ENCODE peak calls at places on chromosomes 3 and 15, in five cellular contexts. F is psoas muscle, L is HepG2, I is cardiac fibroblast, J is cardiac muscle cell. B is an unnamed sample.

GRCh38 chr3:37542772-37543449 is 318.8 kb upstream of the CTDSPL start:
- DNase-seq in J (no peak), F (no peak), L (no peak), I (no peak), B (no peak)

GRCh38 chr3:177465243-177465642 is 268.0 kb upstream of the TBL1XR1 start:
- DNase-seq in J (no peak), L (no peak), F (peak), I (no peak), B (no peak)

GRCh38 chr3:137763594-137763938 is 549 bp upstream of the SOX14 start:
- DNase-seq in F (no peak), I (no peak), J (no peak), L (no peak), B (no peak)

GRCh38 chr3:123099331-123100191 is 32.7 kb downstream of the PDIA5 start:
- DNase-seq in F (no peak), L (no peak), I (no peak), J (no peak), B (no peak)

GRCh38 chr3:10753964-10754363 is 62.1 kb upstream of the SLC6A11 start:
- DNase-seq in F (peak), J (peak), L (peak), I (peak), B (no peak)

GRCh38 chr3:96755519-96755918 is 58.9 kb upstream of the EPHA6 start:
- DNase-seq in L (no peak), J (no peak), I (no peak), F (no peak), B (no peak)

GRCh38 chr3:127226451-127226850 is 33.5 kb downstream of the PRR23E start:
- DNase-seq in I (no peak), J (no peak), F (no peak), L (no peak), B (no peak)

GRCh38 chr3:166527325-166527724 is 690.1 kb upstream of the BCHE start:
- DNase-seq in I (no peak), J (no peak), F (no peak), L (no peak), B (no peak)

GRCh38 chr3:184085389-184085852 is 11.4 kb upstream of the HTR3E start:
- DNase-seq in F (no peak), I (peak), J (no peak), L (no peak), B (no peak)

GRCh38 chr3:164940737-164941136 is 137.6 kb downstream of the SI start:
- DNase-seq in I (no peak), F (no peak), J (no peak), L (no peak), B (no peak)

GRCh38 chr3:40980467-40980866 is 218.8 kb upstream of the CTNNB1 start:
- DNase-seq in J (no peak), I (no peak), F (no peak), L (no peak), B (no peak)

GRCh38 chr3:104519968-104520655 is 846.6 kb upstream of the ALCAM start:
- DNase-seq in F (no peak), J (no peak), I (peak), L (no peak), B (no peak)

GRCh38 chr3:52798978-52799476 is 4.4 kb downstream of the ITIH3 start:
- DNase-seq in L (peak), F (no peak), J (no peak), I (peak), B (no peak)

GRCh38 chr15:81133782-81134461 is at the start of gene CFAP161:
- DNase-seq in J (peak), L (peak), F (peak), I (peak), B (peak)

GRCh38 chr3:77815467-77815866 is 775.6 kb downstream of the ROBO2 start:
- DNase-seq in L (peak), J (peak), I (no peak), F (no peak), B (no peak)

GRCh38 chr15:36110659-36110993 is 468.8 kb upstream of the CDIN1 start:
- DNase-seq in I (no peak), L (no peak), J (no peak), F (no peak), B (no peak)

GRCh38 chr3:111081008-111081545 is 9.5 kb downstream of the NECTIN3 start:
- DNase-seq in F (no peak), J (no peak), I (peak), L (no peak), B (no peak)

DNA sequence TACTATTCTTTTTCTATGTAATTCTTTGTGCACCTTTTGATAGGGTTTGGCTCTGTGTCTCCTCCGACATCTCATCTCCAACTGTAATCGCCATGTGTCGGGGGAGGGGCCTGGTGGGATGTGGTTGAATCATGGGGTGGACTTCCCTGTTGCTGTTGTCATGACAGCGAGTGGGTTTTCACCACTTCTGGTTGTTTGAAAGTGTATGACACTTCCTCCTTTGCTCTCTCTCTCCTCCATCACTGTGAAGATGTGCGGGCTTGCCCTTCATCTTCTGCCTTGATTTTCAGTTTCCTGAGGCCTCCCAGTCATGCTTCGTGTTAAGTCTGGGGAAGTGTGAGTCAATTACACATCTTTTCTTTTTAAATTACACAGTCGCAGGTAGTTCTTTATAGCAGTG is 225.8 kb upstream of the DPPA4 start:
- DNase-seq in L (no peak), I (no peak), J (no peak), F (no peak), B (no peak)
- TF ChIP-seq CTCF in L (no peak), I (no peak), J (no peak), F (no peak), B (no peak)

GRCh38 chr3:22172964-22173363 is 422.0 kb upstream of the ZNF385D start:
- DNase-seq in F (no peak), I (no peak), L (no peak), J (no peak), B (no peak)

GRCh38 chr3:22176911-22177310 is 425.9 kb upstream of the ZNF385D start:
- DNase-seq in F (no peak), L (no peak), I (no peak), J (no peak), B (no peak)

GRCh38 chr3:22170370-22170769 is 419.4 kb upstream of the ZNF385D start:
- DNase-seq in J (no peak), I (no peak), F (no peak), L (no peak), B (no peak)

DNA sequence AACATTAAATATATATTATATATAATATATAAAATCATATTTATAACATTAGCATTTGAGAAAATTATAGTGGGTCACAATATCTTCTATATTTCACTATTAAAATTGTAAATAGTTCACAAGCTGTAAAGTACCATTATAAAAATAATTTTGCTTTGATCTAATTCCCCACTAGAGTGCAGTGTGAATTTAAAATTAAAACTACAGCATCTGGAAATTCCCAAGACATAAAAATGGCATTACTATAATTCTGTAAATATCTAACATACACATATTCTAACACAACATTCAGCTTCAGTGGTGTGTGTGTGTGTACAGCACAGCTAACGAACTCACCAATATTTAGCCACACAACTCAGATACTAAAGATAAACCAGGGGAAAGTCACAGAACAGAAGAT is 424.9 kb upstream of the ZNF385D start:
- DNase-seq in F (no peak), I (peak), J (no peak), L (no peak), B (no peak)
- TF ChIP-seq CTCF in F (no peak), I (no peak), J (peak), L (no peak), B (no peak)

GRCh38 chr15:63436872-63437375 is 55.3 kb upstream of the CA12 start:
- DNase-seq in J (peak), L (peak), I (peak), F (peak), B (peak)
- TF ChIP-seq CTCF in J (no peak), L (peak), I (peak), F (no peak), B (no peak)

GRCh38 chr15:74176262-74177208 is 3.0 kb downstream of the ISLR start:
- DNase-seq in I (no peak), F (no peak), J (peak), L (no peak), B (no peak)
- TF ChIP-seq CTCF in I (no peak), F (no peak), J (no peak), L (no peak), B (no peak)

GRCh38 chr3:39126532-39127071 is 19.1 kb downstream of the TTC21A start:
- DNase-seq in L (peak), J (peak), F (no peak), I (peak), B (no peak)

GRCh38 chr3:39122811-39123210 is 15.3 kb downstream of the TTC21A start:
- DNase-seq in F (no peak), L (no peak), J (no peak), I (no peak), B (no peak)

GRCh38 chr3:39125837-39126500 is 18.5 kb downstream of the TTC21A start:
- DNase-seq in J (no peak), L (peak), F (no peak), I (peak), B (no peak)

GRCh38 chr3:39127296-39127906 is 19.9 kb downstream of the TTC21A start:
- DNase-seq in I (no peak), J (no peak), F (no peak), L (no peak), B (no peak)

DNA sequence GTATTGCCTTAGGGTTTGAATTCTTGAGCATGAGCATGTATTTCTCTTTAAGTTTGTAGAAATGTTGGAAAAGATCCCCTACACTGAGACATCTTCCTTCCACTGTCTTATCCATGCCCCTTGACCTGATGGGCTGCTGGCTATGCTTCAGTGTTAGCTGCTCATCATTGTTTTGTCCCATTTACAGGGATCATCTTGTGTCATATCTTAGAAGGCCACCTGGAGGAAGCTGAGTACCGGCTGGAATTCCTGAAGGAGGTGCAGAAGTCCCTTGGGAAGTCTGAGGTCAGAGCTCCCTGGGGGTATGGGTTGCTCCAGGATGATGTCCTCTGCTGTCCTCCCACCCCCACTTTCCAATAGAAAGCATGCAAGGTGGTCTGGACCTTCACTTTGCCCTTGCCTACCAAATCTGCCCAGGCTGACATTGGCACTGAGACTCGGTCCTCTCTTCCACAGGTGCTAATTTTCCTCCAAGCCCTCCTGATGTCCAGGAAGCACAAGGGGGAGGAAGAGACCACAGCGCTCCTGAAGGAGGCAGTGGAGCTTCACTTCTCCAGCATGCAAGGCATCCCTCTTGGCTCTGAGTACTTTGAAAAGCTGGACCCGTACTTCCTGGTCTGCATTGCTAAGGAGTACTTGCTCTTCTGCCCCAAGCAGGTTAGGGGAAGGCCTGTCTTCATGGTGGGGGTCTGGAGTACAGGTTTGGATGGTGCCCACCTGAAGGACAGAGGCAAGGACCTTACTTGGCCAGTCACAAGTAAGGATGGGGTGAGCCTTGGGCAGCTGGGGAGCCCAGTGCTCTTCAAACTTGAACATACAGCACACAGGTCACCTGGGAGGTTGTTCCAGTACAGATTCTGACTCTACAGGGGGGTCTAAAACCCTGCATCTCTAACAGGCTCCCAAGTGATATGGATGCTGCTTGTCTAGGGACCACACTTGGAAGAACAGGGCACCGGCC is 17.7 kb downstream of the TTC21A start:
- DNase-seq in L (peak), F (no peak), J (no peak), I (peak), B (no peak)
- TF ChIP-seq CTCF in L (peak), F (peak), J (peak), I (peak), B (no peak)

GRCh38 chr3:189838291-189838690 is 207.1 kb downstream of the TP63 start:
- DNase-seq in L (no peak), F (no peak), I (no peak), J (no peak), B (no peak)
- TF ChIP-seq CTCF in L (no peak), F (no peak), I (no peak), J (no peak), B (no peak)

B was measured in omental fat pad.